ENCODE peak calls at places on chromosomes 4 and X, in five cellular contexts. J, V, Z, H and M are unnamed samples.

GRCh38 chr4:176149680-176150079 is 45.7 kb downstream of the SPATA4 start:
- DNase-seq in J (no peak), V (no peak), Z (no peak), H (peak; percentile 53), M (no peak)

GRCh38 chrX:120749141-120749846 is 119.4 kb upstream of the C1GALT1C1 start:
- DNase-seq in J (no peak), V (no peak), Z (no peak), H (no peak), M (no peak)

GRCh38 chrX:44157858-44158257 is 184.7 kb upstream of the NDP start:
- DNase-seq in J (no peak), V (no peak), Z (no peak), H (peak; percentile 53), M (no peak)

GRCh38 chr4:25163216-25163615 is 3.0 kb upstream of the SEPSECS start:
- DNase-seq in J (no peak), V (no peak), Z (no peak), H (no peak), M (no peak)

GRCh38 chrX:154028502-154029184 is 8.9 kb upstream of the IRAK1 start:
- DNase-seq in J (no peak), V (no peak), Z (no peak), H (no peak), M (no peak)

GRCh38 chr4:2811830-2812599 is 19.1 kb downstream of the SH3BP2 start:
- DNase-seq in J (peak; percentile 43), V (peak; percentile 78), Z (no peak), H (peak; percentile 71), M (peak; percentile 76)

GRCh38 chr4:122711893-122712292 is 20.6 kb upstream of the BBS12 start:
- DNase-seq in J (no peak), V (no peak), Z (no peak), H (no peak), M (no peak)

GRCh38 chrX:154717824-154718223 is 33.1 kb downstream of the GAB3 start:
- DNase-seq in J (no peak), V (peak; percentile 69), Z (no peak), H (peak; percentile 74), M (no peak)

GRCh38 chr4:43875655-43876054 is 573.0 kb downstream of the KCTD8 start:
- DNase-seq in J (peak; percentile 5), V (no peak), Z (no peak), H (no peak), M (no peak)

GRCh38 chrX:105460366-105460765 is 239.9 kb upstream of the TEX13A start:
- DNase-seq in J (no peak), V (no peak), Z (no peak), H (peak; percentile 78), M (no peak)

DNA sequence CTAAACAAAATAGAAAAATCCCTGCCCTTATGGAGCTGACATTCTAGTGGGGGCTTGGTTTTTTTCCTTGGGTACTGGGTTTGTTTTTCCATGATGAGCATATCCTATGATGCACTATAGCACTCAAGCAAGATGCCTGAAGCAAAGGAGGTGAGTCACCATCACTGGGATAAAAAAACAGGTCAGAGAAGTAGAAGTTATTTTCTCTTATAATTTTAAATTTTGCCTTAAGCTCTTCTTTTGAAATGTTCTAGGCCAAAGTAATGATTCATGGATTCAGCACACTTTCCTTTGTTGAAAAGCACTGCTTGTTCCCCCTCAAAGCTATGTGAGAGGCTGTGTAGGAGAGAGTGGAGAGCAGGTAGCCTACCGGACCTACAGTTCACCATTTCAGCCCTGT is 15.2 kb upstream of the CXCL2 start:
- DNase-seq in J (no peak), V (no peak), Z (no peak), H (peak; percentile 42), M (no peak)
- H3K4me1 ChIP-seq in J (no peaks in the 10 kb centered on the region), V (peaks cover 55% of the 10 kb centered on the region), Z (peaks cover 19% of the 10 kb centered on the region), H (peaks cover 26% of the 10 kb centered on the region), M (peaks cover 61% of the 10 kb centered on the region)

GRCh38 chr4:188086858-188087257 is 22.5 kb downstream of the TRIML2 start:
- DNase-seq in J (no peak), V (no peak), Z (no peak), H (no peak), M (no peak)

GRCh38 chr4:188092824-188093223 is 16.6 kb downstream of the TRIML2 start:
- DNase-seq in J (no peak), V (no peak), Z (no peak), H (no peak), M (no peak)
- H3K27ac ChIP-seq in J (no peak overlapping the region), V (no peak overlapping the region), Z (no peak overlapping the region), H (no peak overlapping the region), M (no peak overlapping the region)

GRCh38 chr4:96736352-96736889 is 896.5 kb downstream of the PDHA2 start:
- DNase-seq in J (peak; percentile 86), V (no peak), Z (peak; percentile 32), H (peak; percentile 18), M (no peak)

GRCh38 chr4:96742332-96743014 is 902.6 kb downstream of the PDHA2 start:
- DNase-seq in J (no peak), V (no peak), Z (no peak), H (no peak), M (no peak)

GRCh38 chr4:96739101-96739500 is 899.2 kb downstream of the PDHA2 start:
- DNase-seq in J (no peak), V (no peak), Z (no peak), H (no peak), M (no peak)
- H3K9me3 ChIP-seq in J (peaks cover 10% of the 10 kb centered on the region), V (peaks cover 3% of the 10 kb centered on the region), Z (no peaks in the 10 kb centered on the region), H (no peaks in the 10 kb centered on the region), M (peaks cover 14% of the 10 kb centered on the region)

GRCh38 chrX:45485682-45486081 is 285.0 kb upstream of the DIPK2B start:
- DNase-seq in J (no peak), V (no peak), Z (no peak), H (no peak), M (no peak)
- H3K4me1 ChIP-seq in J (no peaks in the 10 kb centered on the region), V (peaks cover 2% of the 10 kb centered on the region), Z (no peaks in the 10 kb centered on the region), H (no peaks in the 10 kb centered on the region), M (no peaks in the 10 kb centered on the region)

GRCh38 chrX:13007519-13008188 is 32.7 kb downstream of the TMSB4X start:
- DNase-seq in J (no peak), V (no peak), Z (no peak), H (peak; percentile 46), M (no peak)
- H3K27ac ChIP-seq in J (no peak overlapping the region), V (no peak overlapping the region), Z (no peak overlapping the region), H (no peak overlapping the region), M (no peak overlapping the region)